ENCODE peak calls at places on chromosomes 12 and 14, in eight cellular contexts. One of them, this sample, is unnamed.

GRCh38 chr12:84542289-84542688 is 370.3 kb downstream of the SLC6A15 start:
- DNase-seq in activated CD4-positive, alpha-beta T cell treated with anti-CD3 and anti-CD28 coated beads for 1 hour: no peak
- DNase-seq in neural progenitor cell: no peak
- DNase-seq in NCI-H345: no peak
- DNase-seq in posterior vena cava: no peak
- DNase-seq in posterior cingulate gyrus: no peak
- DNase-seq in hepatocyte: no peak
- DNase-seq in GM13976: no peak
- DNase-seq in this sample: no peak

GRCh38 chr14:78673845-78674244 is 503.7 kb downstream of the NRXN3 start:
- DNase-seq in neural progenitor cell: peak; percentile 8
- DNase-seq in NCI-H345: no peak
- DNase-seq in GM13976: no peak
- DNase-seq in posterior cingulate gyrus: no peak
- DNase-seq in activated CD4-positive, alpha-beta T cell treated with anti-CD3 and anti-CD28 coated beads for 1 hour: no peak
- DNase-seq in hepatocyte: no peak
- DNase-seq in posterior vena cava: no peak
- DNase-seq in this sample: no peak

GRCh38 chr12:119693006-119693405 is 25.1 kb downstream of the PRKAB1 start:
- DNase-seq in activated CD4-positive, alpha-beta T cell treated with anti-CD3 and anti-CD28 coated beads for 1 hour: no peak
- DNase-seq in posterior cingulate gyrus: no peak
- DNase-seq in hepatocyte: peak; percentile 85
- DNase-seq in NCI-H345: no peak
- DNase-seq in posterior vena cava: no peak
- DNase-seq in GM13976: no peak
- DNase-seq in neural progenitor cell: no peak
- DNase-seq in this sample: no peak

GRCh38 chr14:98208074-98208675 is 1063.8 kb downstream of the BCL11B start:
- DNase-seq in neural progenitor cell: no peak
- DNase-seq in posterior vena cava: no peak
- DNase-seq in posterior cingulate gyrus: no peak
- DNase-seq in hepatocyte: no peak
- DNase-seq in activated CD4-positive, alpha-beta T cell treated with anti-CD3 and anti-CD28 coated beads for 1 hour: no peak
- DNase-seq in NCI-H345: no peak
- DNase-seq in GM13976: no peak
- DNase-seq in this sample: no peak

GRCh38 chr12:230925-231671 is 17.1 kb upstream of the SLC6A12 start:
- DNase-seq in hepatocyte: no peak
- DNase-seq in posterior cingulate gyrus: peak; percentile 43
- DNase-seq in NCI-H345: no peak
- DNase-seq in neural progenitor cell: peak; percentile 35
- DNase-seq in activated CD4-positive, alpha-beta T cell treated with anti-CD3 and anti-CD28 coated beads for 1 hour: no peak
- DNase-seq in posterior vena cava: peak; percentile 58
- DNase-seq in GM13976: no peak
- DNase-seq in this sample: no peak

GRCh38 chr12:51797301-51797700 is 51.2 kb downstream of the FIGNL2 start:
- DNase-seq in hepatocyte: no peak
- DNase-seq in GM13976: no peak
- DNase-seq in posterior vena cava: no peak
- DNase-seq in activated CD4-positive, alpha-beta T cell treated with anti-CD3 and anti-CD28 coated beads for 1 hour: no peak
- DNase-seq in posterior cingulate gyrus: no peak
- DNase-seq in neural progenitor cell: no peak
- DNase-seq in NCI-H345: no peak
- DNase-seq in this sample: no peak

GRCh38 chr14:52363001-52363704 is 49.0 kb downstream of the PTGER2 start:
- DNase-seq in neural progenitor cell: no peak
- DNase-seq in GM13976: no peak
- DNase-seq in hepatocyte: no peak
- DNase-seq in NCI-H345: no peak
- DNase-seq in posterior vena cava: no peak
- DNase-seq in posterior cingulate gyrus: no peak
- DNase-seq in activated CD4-positive, alpha-beta T cell treated with anti-CD3 and anti-CD28 coated beads for 1 hour: no peak
- DNase-seq in this sample: no peak

GRCh38 chr12:107891967-107892366 is 117.5 kb downstream of the ASCL4 start:
- DNase-seq in posterior cingulate gyrus: no peak
- DNase-seq in posterior vena cava: no peak
- DNase-seq in GM13976: peak; percentile 26
- DNase-seq in hepatocyte: peak; percentile 12
- DNase-seq in NCI-H345: no peak
- DNase-seq in neural progenitor cell: peak; percentile 56
- DNase-seq in activated CD4-positive, alpha-beta T cell treated with anti-CD3 and anti-CD28 coated beads for 1 hour: no peak
- DNase-seq in this sample: no peak

GRCh38 chr12:101127521-101128219 is 82.4 kb downstream of the SLC5A8 start:
- DNase-seq in neural progenitor cell: no peak
- DNase-seq in hepatocyte: no peak
- DNase-seq in GM13976: no peak
- DNase-seq in activated CD4-positive, alpha-beta T cell treated with anti-CD3 and anti-CD28 coated beads for 1 hour: no peak
- DNase-seq in posterior cingulate gyrus: no peak
- DNase-seq in NCI-H345: no peak
- DNase-seq in posterior vena cava: no peak
- DNase-seq in this sample: no peak

GRCh38 chr12:76489737-76490136 is 69.8 kb downstream of the OSBPL8 start:
- DNase-seq in activated CD4-positive, alpha-beta T cell treated with anti-CD3 and anti-CD28 coated beads for 1 hour: no peak
- DNase-seq in NCI-H345: no peak
- DNase-seq in posterior vena cava: no peak
- DNase-seq in GM13976: no peak
- DNase-seq in posterior cingulate gyrus: no peak
- DNase-seq in hepatocyte: no peak
- DNase-seq in neural progenitor cell: no peak
- DNase-seq in this sample: no peak